ENCODE peak calls at places on chromosomes 11 and 22, in seven cellular contexts. Z is mammary epithelial cell, W is pancreas, O is brain microvascular endothelial cell, L is adrenal gland, A is PC-3, R is cardiac muscle cell. E is an unnamed sample.

GRCh38 chr11:7364660-7365059 is 113.0 kb downstream of the SYT9 start:
- DNase-seq in Z (no peak), W (no peak), O (no peak), L (no peak), A (no peak), R (no peak), E (no peak)

GRCh38 chr11:13009476-13009920 is 382 bp downstream of the RASSF10 start:
- DNase-seq in Z (no peak), W (no peak), O (no peak), L (no peak), A (no peak), R (no peak), E (no peak)

GRCh38 chr11:26949846-26950245 is 44.1 kb upstream of the FIBIN start:
- DNase-seq in Z (no peak), W (no peak), O (peak; percentile 44), L (no peak), A (no peak), R (no peak), E (no peak)

GRCh38 chr22:32920032-32920628 is 118.6 kb downstream of the TIMP3 start:
- DNase-seq in Z (no peak), W (peak; percentile 8), O (no peak), L (peak; percentile 82), A (no peak), R (peak; percentile 96), E (no peak)

GRCh38 chr11:67468056-67468455 is 995 bp downstream of the TMEM134 start:
- DNase-seq in Z (peak; percentile 92), W (peak; percentile 94), O (no peak), L (peak; percentile 82), A (peak; percentile 97), R (no peak), E (peak; percentile 65)

GRCh38 chr11:115462004-115462541 is 42.1 kb downstream of the CADM1 start:
- DNase-seq in Z (no peak), W (peak; percentile 8), O (no peak), L (peak; percentile 36), A (no peak), R (no peak), E (peak; percentile 46)

GRCh38 chr11:63837719-63838118 is 1.2 kb upstream of the MARK2 start:
- DNase-seq in Z (no peak), W (no peak), O (no peak), L (no peak), A (no peak), R (no peak), E (no peak)

GRCh38 chr11:133919330-133920108 is 37.2 kb downstream of the IGSF9B start:
- DNase-seq in Z (no peak), W (no peak), O (no peak), L (no peak), A (no peak), R (no peak), E (no peak)

GRCh38 chr11:4551346-4551979 is 6.5 kb downstream of the OR52M1 start:
- DNase-seq in Z (no peak), W (no peak), O (peak; percentile 4), L (no peak), A (peak; percentile 42), R (no peak), E (no peak)

GRCh38 chr11:15913261-15913660 is 443.1 kb downstream of the SOX6 start:
- DNase-seq in Z (no peak), W (no peak), O (no peak), L (no peak), A (no peak), R (peak; percentile 10), E (no peak)

GRCh38 chr11:12707500-12707880 is 33.3 kb downstream of the TEAD1 start:
- DNase-seq in Z (no peak), W (no peak), O (no peak), L (no peak), A (no peak), R (no peak), E (no peak)

GRCh38 chr11:61392991-61393595 is 706 bp downstream of the TMEM216 start:
- DNase-seq in Z (no peak), W (no peak), O (no peak), L (no peak), A (peak; percentile 53), R (peak; percentile 33), E (no peak)

GRCh38 chr11:35305670-35306382 is 113.5 kb downstream of the SLC1A2 start:
- DNase-seq in Z (no peak), W (peak; percentile 37), O (peak; percentile 38), L (peak; percentile 68), A (peak; percentile 55), R (peak; percentile 74), E (no peak)

GRCh38 chr11:74492084-74492483 is 1.4 kb downstream of the LIPT2 start:
- DNase-seq in Z (no peak), W (peak; percentile 5), O (no peak), L (no peak), A (peak; percentile 9), R (no peak), E (no peak)

GRCh38 chr11:74490945-74491344 is 2.6 kb downstream of the LIPT2 start:
- DNase-seq in Z (no peak), W (no peak), O (no peak), L (no peak), A (no peak), R (no peak), E (no peak)

GRCh38 chr11:74492974-74493815 is at the start of gene LIPT2:
- DNase-seq in Z (peak; percentile 98), W (peak; percentile 99), O (peak; percentile 95), L (peak; percentile 99), A (peak; percentile 99), R (peak; percentile 99), E (peak; percentile 93)

GRCh38 chr11:74485868-74486267 is 7.7 kb downstream of the LIPT2 start:
- DNase-seq in Z (no peak), W (no peak), O (no peak), L (no peak), A (no peak), R (no peak), E (no peak)

GRCh38 chr11:74487875-74488274 is 5.6 kb downstream of the LIPT2 start:
- DNase-seq in Z (no peak), W (no peak), O (no peak), L (no peak), A (peak; percentile 59), R (no peak), E (no peak)
- TF ChIP-seq CTCF in Z (peak; percentile 18), W (no peak), O (peak; percentile 65), L (no peak), A (peak; percentile 78), R (peak; percentile 8), E (no peak)

GRCh38 chr11:42319926-42320325 is 860.5 kb upstream of the LRRC4C start:
- DNase-seq in Z (no peak), W (no peak), O (peak; percentile 20), L (no peak), A (no peak), R (peak; percentile 20), E (no peak)
- H3K27ac ChIP-seq in Z (no peak overlapping the region), W (no peak overlapping the region), O (peak overlapping the region; percentile 90), L (no peak overlapping the region), A (no peak overlapping the region), R (no peak overlapping the region), E (no peak overlapping the region)

GRCh38 chr11:1873048-1873812 is 18.5 kb downstream of the PRR33 start:
- DNase-seq in Z (peak; percentile 64), W (no peak), O (no peak), L (peak; percentile 81), A (no peak), R (peak; percentile 63), E (no peak)
- H3K4me3 ChIP-seq in Z (no peak overlapping the region), W (no peak overlapping the region), O (no peak overlapping the region), L (peak overlapping the region; percentile 60), A (no peak overlapping the region), R (no peak overlapping the region), E (no peak overlapping the region)

GRCh38 chr11:17548444-17548843 is 1.4 kb downstream of the OTOG start:
- DNase-seq in Z (no peak), W (no peak), O (no peak), L (no peak), A (no peak), R (no peak), E (no peak)

GRCh38 chr11:17547051-17547577 is at the start of gene OTOG:
- DNase-seq in Z (no peak), W (no peak), O (no peak), L (no peak), A (peak; percentile 10), R (peak; percentile 37), E (no peak)

GRCh38 chr11:17550455-17551346 is 3.6 kb downstream of the OTOG start:
- DNase-seq in Z (no peak), W (no peak), O (no peak), L (no peak), A (no peak), R (no peak), E (no peak)

GRCh38 chr11:17546240-17546639 is 819 bp upstream of the OTOG start:
- DNase-seq in Z (no peak), W (no peak), O (no peak), L (no peak), A (no peak), R (no peak), E (no peak)

GRCh38 chr11:17547932-17548331 is 873 bp downstream of the OTOG start:
- DNase-seq in Z (no peak), W (no peak), O (no peak), L (no peak), A (no peak), R (no peak), E (no peak)
- TF ChIP-seq CTCF in Z (peak; percentile 16), W (no peak), O (peak; percentile 23), L (no peak), A (no peak), R (no peak), E (no peak)

GRCh38 chr11:2775626-2776350 is 76.0 kb upstream of the KCNQ1OT1 start:
- DNase-seq in Z (no peak), W (no peak), O (no peak), L (peak; percentile 11), A (no peak), R (no peak), E (no peak)
- H3K27ac ChIP-seq in Z (no peak overlapping the region), W (no peak overlapping the region), O (no peak overlapping the region), L (peak overlapping the region; percentile 90), A (no peak overlapping the region), R (no peak overlapping the region), E (no peak overlapping the region)

GRCh38 chr11:36426226-36426848 is 83.7 kb downstream of the TRAF6 start:
- DNase-seq in Z (no peak), W (no peak), O (no peak), L (no peak), A (no peak), R (no peak), E (no peak)

GRCh38 chr11:36427876-36428275 is 82.2 kb downstream of the TRAF6 start:
- DNase-seq in Z (peak; percentile 42), W (no peak), O (no peak), L (no peak), A (no peak), R (no peak), E (no peak)

GRCh38 chr11:36427079-36427478 is 83.0 kb downstream of the TRAF6 start:
- DNase-seq in Z (no peak), W (no peak), O (no peak), L (no peak), A (no peak), R (peak; percentile 50), E (no peak)

GRCh38 chr11:36421546-36422155 is 88.4 kb downstream of the TRAF6 start:
- DNase-seq in Z (no peak), W (no peak), O (no peak), L (no peak), A (no peak), R (no peak), E (no peak)

GRCh38 chr11:36425593-36426206 is 84.4 kb downstream of the TRAF6 start:
- DNase-seq in Z (no peak), W (no peak), O (peak; percentile 20), L (no peak), A (no peak), R (no peak), E (no peak)
- H3K4me3 ChIP-seq in Z (no peak overlapping the region), W (no peak overlapping the region), O (no peak overlapping the region), L (no peak overlapping the region), A (no peak overlapping the region), R (no peak overlapping the region), E (no peak overlapping the region)

GRCh38 chr11:46522682-46523281 is 71.0 kb downstream of the AMBRA1 start:
- DNase-seq in Z (no peak), W (no peak), O (no peak), L (no peak), A (no peak), R (no peak), E (no peak)
- TF ChIP-seq CTCF in Z (no peak), W (no peak), O (no peak), L (no peak), A (no peak), R (no peak), E (no peak)

E was measured in dorsolateral prefrontal cortex.